ENCODE peak calls at places on chromosomes 12 and 14, in five cellular contexts. One of them, this sample, is unnamed.

GRCh38 chr14:61864329-61864898 is 102.2 kb downstream of the SNAPC1 start:
- DNase-seq in endothelial cell: no peak
- DNase-seq in PC-3: no peak
- DNase-seq in iPS DF 19.7: no peak
- DNase-seq in activated CD4-positive, alpha-beta memory T cell treated with anti-CD3 and anti-CD28 coated beads, Interleukin-2, amount 10 ng/mL, durations not matched to agents 7 days and 5 days: no peak
- DNase-seq in this sample: no peak

GRCh38 chr14:29273513-29273912 is 506.9 kb downstream of the FOXG1 start:
- DNase-seq in iPS DF 19.7: no peak
- DNase-seq in endothelial cell: no peak
- DNase-seq in activated CD4-positive, alpha-beta memory T cell treated with anti-CD3 and anti-CD28 coated beads, Interleukin-2, amount 10 ng/mL, durations not matched to agents 7 days and 5 days: no peak
- DNase-seq in PC-3: no peak
- DNase-seq in this sample: no peak

GRCh38 chr14:45786266-45786665 is 533.3 kb upstream of the MIS18BP1 start:
- DNase-seq in endothelial cell: no peak
- DNase-seq in activated CD4-positive, alpha-beta memory T cell treated with anti-CD3 and anti-CD28 coated beads, Interleukin-2, amount 10 ng/mL, durations not matched to agents 7 days and 5 days: no peak
- DNase-seq in PC-3: no peak
- DNase-seq in iPS DF 19.7: no peak
- DNase-seq in this sample: no peak

GRCh38 chr12:30138483-30138882 is 354.7 kb upstream of the TMTC1 start:
- DNase-seq in endothelial cell: no peak
- DNase-seq in PC-3: no peak
- DNase-seq in activated CD4-positive, alpha-beta memory T cell treated with anti-CD3 and anti-CD28 coated beads, Interleukin-2, amount 10 ng/mL, durations not matched to agents 7 days and 5 days: no peak
- DNase-seq in iPS DF 19.7: no peak
- DNase-seq in this sample: no peak

GRCh38 chr14:69643430-69644200 is 32.2 kb downstream of the SUSD6 start:
- DNase-seq in PC-3: peak; percentile 99
- DNase-seq in activated CD4-positive, alpha-beta memory T cell treated with anti-CD3 and anti-CD28 coated beads, Interleukin-2, amount 10 ng/mL, durations not matched to agents 7 days and 5 days: no peak
- DNase-seq in iPS DF 19.7: no peak
- DNase-seq in endothelial cell: no peak
- DNase-seq in this sample: no peak

GRCh38 chr12:77116277-77116676 is 50.9 kb upstream of the E2F7 start:
- DNase-seq in iPS DF 19.7: no peak
- DNase-seq in endothelial cell: no peak
- DNase-seq in PC-3: no peak
- DNase-seq in activated CD4-positive, alpha-beta memory T cell treated with anti-CD3 and anti-CD28 coated beads, Interleukin-2, amount 10 ng/mL, durations not matched to agents 7 days and 5 days: no peak
- DNase-seq in this sample: no peak

GRCh38 chr14:87725318-87725717 is 267.7 kb downstream of the GALC start:
- DNase-seq in activated CD4-positive, alpha-beta memory T cell treated with anti-CD3 and anti-CD28 coated beads, Interleukin-2, amount 10 ng/mL, durations not matched to agents 7 days and 5 days: no peak
- DNase-seq in iPS DF 19.7: no peak
- DNase-seq in endothelial cell: no peak
- DNase-seq in PC-3: no peak
- DNase-seq in this sample: no peak

GRCh38 chr12:46354111-46354798 is 18.3 kb downstream of the SLC38A2 start:
- DNase-seq in PC-3: no peak
- DNase-seq in activated CD4-positive, alpha-beta memory T cell treated with anti-CD3 and anti-CD28 coated beads, Interleukin-2, amount 10 ng/mL, durations not matched to agents 7 days and 5 days: no peak
- DNase-seq in endothelial cell: no peak
- DNase-seq in iPS DF 19.7: no peak
- DNase-seq in this sample: no peak

GRCh38 chr14:88189840-88190191 is 133.3 kb downstream of the KCNK10 start:
- DNase-seq in endothelial cell: no peak
- DNase-seq in iPS DF 19.7: no peak
- DNase-seq in activated CD4-positive, alpha-beta memory T cell treated with anti-CD3 and anti-CD28 coated beads, Interleukin-2, amount 10 ng/mL, durations not matched to agents 7 days and 5 days: no peak
- DNase-seq in PC-3: no peak
- DNase-seq in this sample: peak; percentile 11

GRCh38 chr12:3218150-3218845 is 141.1 kb downstream of the TSPAN9 start:
- DNase-seq in endothelial cell: no peak
- DNase-seq in PC-3: no peak
- DNase-seq in iPS DF 19.7: no peak
- DNase-seq in activated CD4-positive, alpha-beta memory T cell treated with anti-CD3 and anti-CD28 coated beads, Interleukin-2, amount 10 ng/mL, durations not matched to agents 7 days and 5 days: no peak
- DNase-seq in this sample: no peak

GRCh38 chr14:94650806-94651805 is 38.9 kb downstream of the SERPINA3 start:
- DNase-seq in endothelial cell: no peak
- DNase-seq in PC-3: no peak
- DNase-seq in activated CD4-positive, alpha-beta memory T cell treated with anti-CD3 and anti-CD28 coated beads, Interleukin-2, amount 10 ng/mL, durations not matched to agents 7 days and 5 days: no peak
- DNase-seq in iPS DF 19.7: no peak
- DNase-seq in this sample: no peak

GRCh38 chr14:50222061-50222613 is 9.2 kb downstream of the SOS2 start:
- DNase-seq in PC-3: no peak
- DNase-seq in activated CD4-positive, alpha-beta memory T cell treated with anti-CD3 and anti-CD28 coated beads, Interleukin-2, amount 10 ng/mL, durations not matched to agents 7 days and 5 days: no peak
- DNase-seq in endothelial cell: no peak
- DNase-seq in iPS DF 19.7: no peak
- DNase-seq in this sample: no peak

GRCh38 chr14:54001189-54001878 is 44.7 kb upstream of the BMP4 start:
- DNase-seq in endothelial cell: no peak
- DNase-seq in PC-3: no peak
- DNase-seq in iPS DF 19.7: no peak
- DNase-seq in activated CD4-positive, alpha-beta memory T cell treated with anti-CD3 and anti-CD28 coated beads, Interleukin-2, amount 10 ng/mL, durations not matched to agents 7 days and 5 days: no peak
- DNase-seq in this sample: no peak

GRCh38 chr14:70793637-70794036 is 15.7 kb downstream of the MAP3K9 start:
- DNase-seq in endothelial cell: no peak
- DNase-seq in iPS DF 19.7: no peak
- DNase-seq in PC-3: no peak
- DNase-seq in activated CD4-positive, alpha-beta memory T cell treated with anti-CD3 and anti-CD28 coated beads, Interleukin-2, amount 10 ng/mL, durations not matched to agents 7 days and 5 days: no peak
- DNase-seq in this sample: no peak

GRCh38 chr14:61953602-61954001 is 191.4 kb downstream of the SNAPC1 start:
- DNase-seq in endothelial cell: no peak
- DNase-seq in iPS DF 19.7: no peak
- DNase-seq in activated CD4-positive, alpha-beta memory T cell treated with anti-CD3 and anti-CD28 coated beads, Interleukin-2, amount 10 ng/mL, durations not matched to agents 7 days and 5 days: no peak
- DNase-seq in PC-3: no peak
- DNase-seq in this sample: no peak

GRCh38 chr12:71046215-71046614 is 111.6 kb downstream of the TSPAN8 start:
- DNase-seq in activated CD4-positive, alpha-beta memory T cell treated with anti-CD3 and anti-CD28 coated beads, Interleukin-2, amount 10 ng/mL, durations not matched to agents 7 days and 5 days: no peak
- DNase-seq in endothelial cell: no peak
- DNase-seq in iPS DF 19.7: no peak
- DNase-seq in PC-3: peak; percentile 94
- DNase-seq in this sample: no peak